ENCODE peak calls at places on chromosomes 1 and 21, in four cellular contexts. One of them, this sample, is unnamed.
A peak's percentile ranks its signal among the peaks of the same experiment; 100 is the strongest.

GRCh38 chr21:46057111-46057709 is 40.7 kb upstream of the COL6A2 start:
- ATAC-seq in upper lobe of left lung: no peak
- ATAC-seq in K562: no peak
- ATAC-seq in HepG2: no peak
- ATAC-seq in this sample: no peak

GRCh38 chr1:54199151-54199764 is 572 bp downstream of the CYB5RL start:
- ATAC-seq in upper lobe of left lung: no peak
- ATAC-seq in K562: peak; percentile 3
- ATAC-seq in HepG2: peak; percentile 45
- ATAC-seq in this sample: no peak

GRCh38 chr1:182317489-182318180 is 74.0 kb downstream of the GLUL start:
- ATAC-seq in upper lobe of left lung: peak; percentile 51
- ATAC-seq in K562: no peak
- ATAC-seq in HepG2: no peak
- ATAC-seq in this sample: no peak

GRCh38 chr1:87159378-87159915 is 169.2 kb upstream of the LMO4 start:
- ATAC-seq in upper lobe of left lung: no peak
- ATAC-seq in K562: no peak
- ATAC-seq in HepG2: no peak
- ATAC-seq in this sample: no peak

GRCh38 chr1:14600405-14601150 is 2.1 kb downstream of the KAZN start:
- ATAC-seq in upper lobe of left lung: no peak
- ATAC-seq in K562: no peak
- ATAC-seq in HepG2: no peak
- ATAC-seq in this sample: no peak

GRCh38 chr1:148318900-148319242 is 164.2 kb downstream of the PPIAL4G start:
- ATAC-seq in upper lobe of left lung: no peak
- ATAC-seq in K562: no peak
- ATAC-seq in HepG2: no peak
- ATAC-seq in this sample: no peak

GRCh38 chr1:160576430-160576829 is 2.9 kb downstream of the CD84 start:
- ATAC-seq in upper lobe of left lung: no peak
- ATAC-seq in K562: no peak
- ATAC-seq in HepG2: no peak
- ATAC-seq in this sample: no peak

GRCh38 chr1:113912594-113913311 is 7.6 kb downstream of the DCLRE1B start:
- ATAC-seq in upper lobe of left lung: peak; percentile 81
- ATAC-seq in K562: peak; percentile 14
- ATAC-seq in HepG2: no peak
- ATAC-seq in this sample: peak; percentile 86

GRCh38 chr1:160375788-160376524 is 9.1 kb downstream of the NHLH1 start:
- ATAC-seq in upper lobe of left lung: peak; percentile 47
- ATAC-seq in K562: peak; percentile 62
- ATAC-seq in HepG2: peak; percentile 67
- ATAC-seq in this sample: peak; percentile 40

GRCh38 chr1:107683198-107683657 is 281.8 kb downstream of the VAV3 start:
- ATAC-seq in upper lobe of left lung: no peak
- ATAC-seq in K562: no peak
- ATAC-seq in HepG2: peak; percentile 87
- ATAC-seq in this sample: no peak

GRCh38 chr1:211648336-211648735 is 27.1 kb downstream of the NEK2 start:
- ATAC-seq in upper lobe of left lung: no peak
- ATAC-seq in K562: peak; percentile 5
- ATAC-seq in HepG2: peak; percentile 55
- ATAC-seq in this sample: no peak

GRCh38 chr1:163766537-163766936 is 444.8 kb downstream of the NUF2 start:
- ATAC-seq in upper lobe of left lung: no peak
- ATAC-seq in K562: no peak
- ATAC-seq in HepG2: no peak
- ATAC-seq in this sample: no peak

GRCh38 chr1:235902638-235903542 is 36.2 kb upstream of the LYST start:
- ATAC-seq in upper lobe of left lung: peak; percentile 81
- ATAC-seq in K562: no peak
- ATAC-seq in HepG2: no peak
- ATAC-seq in this sample: no peak

GRCh38 chr1:231518485-231519035 is 9.9 kb upstream of the TSNAX start:
- ATAC-seq in upper lobe of left lung: no peak
- ATAC-seq in K562: peak; percentile 42
- ATAC-seq in HepG2: no peak
- ATAC-seq in this sample: no peak

GRCh38 chr1:115296981-115297380 is 41.1 kb downstream of the NGF start:
- ATAC-seq in upper lobe of left lung: no peak
- ATAC-seq in K562: no peak
- ATAC-seq in HepG2: no peak
- ATAC-seq in this sample: no peak

GRCh38 chr1:11650331-11650991 is 3.8 kb downstream of the FBXO2 start:
- ATAC-seq in upper lobe of left lung: peak; percentile 76
- ATAC-seq in K562: peak; percentile 79
- ATAC-seq in HepG2: no peak
- ATAC-seq in this sample: peak; percentile 61

GRCh38 chr1:54365847-54366246 is 40.3 kb downstream of the SSBP3 start:
- ATAC-seq in upper lobe of left lung: no peak
- ATAC-seq in K562: no peak
- ATAC-seq in HepG2: no peak
- ATAC-seq in this sample: no peak

GRCh38 chr1:226447932-226448670 is 40.2 kb upstream of the PARP1 start:
- ATAC-seq in upper lobe of left lung: no peak
- ATAC-seq in K562: no peak
- ATAC-seq in HepG2: no peak
- ATAC-seq in this sample: no peak

GRCh38 chr1:25710583-25711347 is 89.2 kb upstream of the SELENON start:
- ATAC-seq in upper lobe of left lung: no peak
- ATAC-seq in K562: no peak
- ATAC-seq in HepG2: no peak
- ATAC-seq in this sample: no peak

GRCh38 chr1:35136780-35137179 is 56.2 kb downstream of the SFPQ start:
- ATAC-seq in upper lobe of left lung: no peak
- ATAC-seq in K562: peak; percentile 36
- ATAC-seq in HepG2: no peak
- ATAC-seq in this sample: no peak

DNA sequence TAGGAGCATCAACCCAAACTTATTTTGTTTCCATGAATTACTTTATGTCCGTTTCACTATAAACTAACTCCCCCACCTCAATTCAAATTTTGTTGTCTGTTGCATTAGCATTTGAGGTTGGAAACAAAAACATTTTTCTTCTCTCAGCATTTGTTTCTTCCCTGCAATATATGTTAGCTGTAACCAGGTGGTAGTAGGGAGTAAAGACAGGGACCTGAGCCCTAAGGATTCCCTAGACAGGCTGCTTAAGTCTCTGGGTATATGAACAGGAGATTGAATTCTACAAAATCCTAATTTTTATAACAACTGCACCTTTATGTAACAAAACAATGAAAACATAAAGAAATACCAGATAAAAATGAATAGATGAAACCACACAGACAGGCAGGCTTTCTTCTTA is 242.6 kb downstream of the PAPPA2 start:
- ATAC-seq in upper lobe of left lung: no peak
- ATAC-seq in K562: peak; percentile 44
- ATAC-seq in HepG2: no peak
- ATAC-seq in this sample: no peak
- TF ChIP-seq EP300 in upper lobe of left lung: no peak
- TF ChIP-seq EP300 in K562: no peak
- TF ChIP-seq EP300 in HepG2: no peak
- TF ChIP-seq EP300 in this sample: no peak

GRCh38 chr1:183824295-183824694 is 19.4 kb downstream of the RGL1 start:
- ATAC-seq in upper lobe of left lung: no peak
- ATAC-seq in K562: no peak
- ATAC-seq in HepG2: no peak
- ATAC-seq in this sample: no peak
- H3K36me3 ChIP-seq in upper lobe of left lung: no peaks in the 10 kb centered on the region
- H3K36me3 ChIP-seq in K562: no peaks in the 10 kb centered on the region
- H3K36me3 ChIP-seq in HepG2: no peaks in the 10 kb centered on the region
- H3K36me3 ChIP-seq in this sample: no peaks in the 10 kb centered on the region

DNA sequence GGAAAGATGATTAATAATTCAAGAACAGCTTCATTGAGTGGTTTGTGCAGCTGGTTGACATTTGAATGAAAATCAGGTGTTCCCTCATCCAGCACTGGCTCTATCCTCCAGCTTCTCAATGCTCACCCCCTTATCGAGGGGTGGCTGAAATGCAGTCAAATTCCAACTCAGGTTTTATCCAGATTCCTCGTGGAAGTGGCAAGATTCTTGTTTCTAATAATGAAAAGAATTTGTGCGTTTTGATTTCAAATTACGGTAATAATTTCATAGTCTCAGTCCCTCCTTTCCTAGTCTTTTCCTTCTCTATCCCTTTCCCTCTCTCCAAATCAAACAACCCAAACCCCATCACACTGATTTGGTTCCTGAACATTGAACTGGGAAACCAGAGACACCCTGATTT is 3.1 kb downstream of the CNIH3 start:
- ATAC-seq in upper lobe of left lung: no peak
- ATAC-seq in K562: no peak
- ATAC-seq in HepG2: no peak
- ATAC-seq in this sample: no peak
- H3K4me3 ChIP-seq in upper lobe of left lung: no peak overlapping the region
- H3K4me3 ChIP-seq in K562: no peak overlapping the region
- H3K4me3 ChIP-seq in HepG2: no peak overlapping the region
- H3K4me3 ChIP-seq in this sample: no peak overlapping the region

GRCh38 chr1:7398982-7399381 is 372.1 kb upstream of the VAMP3 start:
- ATAC-seq in upper lobe of left lung: no peak
- ATAC-seq in K562: no peak
- ATAC-seq in HepG2: no peak
- ATAC-seq in this sample: no peak
- TF ChIP-seq EP300 in upper lobe of left lung: no peak
- TF ChIP-seq EP300 in K562: no peak
- TF ChIP-seq EP300 in HepG2: no peak
- TF ChIP-seq EP300 in this sample: no peak

GRCh38 chr1:201496296-201496690 is 10.6 kb downstream of the CSRP1 start:
- ATAC-seq in upper lobe of left lung: no peak
- ATAC-seq in K562: no peak
- ATAC-seq in HepG2: no peak
- ATAC-seq in this sample: no peak

GRCh38 chr1:201490708-201491131 is 16.2 kb downstream of the CSRP1 start:
- ATAC-seq in upper lobe of left lung: no peak
- ATAC-seq in K562: no peak
- ATAC-seq in HepG2: no peak
- ATAC-seq in this sample: no peak

GRCh38 chr1:201491896-201492511 is 14.9 kb downstream of the CSRP1 start:
- ATAC-seq in upper lobe of left lung: no peak
- ATAC-seq in K562: no peak
- ATAC-seq in HepG2: no peak
- ATAC-seq in this sample: no peak

GRCh38 chr1:201495447-201496295 is 11.3 kb downstream of the CSRP1 start:
- ATAC-seq in upper lobe of left lung: peak; percentile 69
- ATAC-seq in K562: no peak
- ATAC-seq in HepG2: peak; percentile 86
- ATAC-seq in this sample: peak; percentile 68

GRCh38 chr1:201493757-201494617 is 12.9 kb downstream of the CSRP1 start:
- ATAC-seq in upper lobe of left lung: no peak
- ATAC-seq in K562: no peak
- ATAC-seq in HepG2: peak; percentile 57
- ATAC-seq in this sample: no peak
- H3K36me3 ChIP-seq in upper lobe of left lung: peaks cover 57% of the 10 kb centered on the region
- H3K36me3 ChIP-seq in K562: no peaks in the 10 kb centered on the region
- H3K36me3 ChIP-seq in HepG2: peaks cover 8% of the 10 kb centered on the region
- H3K36me3 ChIP-seq in this sample: peaks cover 3% of the 10 kb centered on the region

GRCh38 chr1:209621329-209621728 is 30.9 kb downstream of the LAMB3 start:
- ATAC-seq in upper lobe of left lung: no peak
- ATAC-seq in K562: no peak
- ATAC-seq in HepG2: no peak
- ATAC-seq in this sample: no peak

GRCh38 chr1:209620484-209620879 is 31.7 kb downstream of the LAMB3 start:
- ATAC-seq in upper lobe of left lung: no peak
- ATAC-seq in K562: no peak
- ATAC-seq in HepG2: no peak
- ATAC-seq in this sample: no peak

GRCh38 chr1:209618291-209618690 is 33.9 kb downstream of the LAMB3 start:
- ATAC-seq in upper lobe of left lung: no peak
- ATAC-seq in K562: no peak
- ATAC-seq in HepG2: no peak
- ATAC-seq in this sample: no peak

GRCh38 chr1:209618756-209619420 is 33.3 kb downstream of the LAMB3 start:
- ATAC-seq in upper lobe of left lung: no peak
- ATAC-seq in K562: no peak
- ATAC-seq in HepG2: no peak
- ATAC-seq in this sample: no peak

DNA sequence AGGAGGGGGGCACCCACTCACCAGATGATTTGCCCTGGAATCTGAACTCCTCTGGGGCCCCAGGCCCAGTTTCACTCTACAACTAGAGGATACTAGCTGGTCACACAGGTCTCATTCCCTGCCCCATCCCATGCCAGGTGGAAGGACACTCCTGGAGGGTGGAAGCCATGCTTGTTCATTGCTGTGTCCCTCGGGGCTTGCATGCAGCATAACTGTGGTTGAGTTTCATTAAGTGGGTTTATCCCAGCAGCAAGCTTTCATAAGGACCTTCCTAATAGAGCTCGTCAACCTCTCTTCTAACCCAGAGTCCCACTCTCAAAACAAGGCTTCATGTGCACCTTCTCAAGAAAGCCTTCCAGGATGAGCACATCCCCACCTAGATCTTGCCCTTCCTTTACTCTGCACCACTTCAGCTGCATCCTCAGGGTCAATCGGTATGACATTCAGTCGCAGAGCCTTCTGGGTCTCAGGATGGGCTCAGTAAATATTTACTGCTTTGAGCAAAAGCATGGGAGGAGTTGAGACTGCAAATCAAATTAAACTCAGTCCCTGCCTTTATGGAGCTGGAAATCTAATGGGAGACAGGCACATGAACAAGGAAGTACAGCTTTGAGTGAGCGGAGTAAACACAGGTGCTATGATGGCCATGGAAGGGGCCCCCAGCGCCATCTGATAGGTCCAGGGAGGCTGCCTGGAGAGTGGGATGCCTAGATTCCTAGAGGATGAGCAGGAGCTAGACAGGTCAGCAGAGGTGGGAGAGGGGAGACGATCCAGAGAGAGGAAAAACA is 32.3 kb downstream of the LAMB3 start:
- ATAC-seq in upper lobe of left lung: no peak
- ATAC-seq in K562: no peak
- ATAC-seq in HepG2: no peak
- ATAC-seq in this sample: no peak
- H3K4me3 ChIP-seq in upper lobe of left lung: no peak overlapping the region
- H3K4me3 ChIP-seq in K562: no peak overlapping the region
- H3K4me3 ChIP-seq in HepG2: no peak overlapping the region
- H3K4me3 ChIP-seq in this sample: no peak overlapping the region

GRCh38 chr1:59554011-59554673 is 257.2 kb downstream of the FGGY start:
- ATAC-seq in upper lobe of left lung: no peak
- ATAC-seq in K562: no peak
- ATAC-seq in HepG2: no peak
- ATAC-seq in this sample: no peak
- TF ChIP-seq EP300 in upper lobe of left lung: no peak
- TF ChIP-seq EP300 in K562: no peak
- TF ChIP-seq EP300 in HepG2: no peak
- TF ChIP-seq EP300 in this sample: no peak

This sample was measured in gastroesophageal sphincter.